ENCODE peak calls at places on chromosomes 5 and 9, in five cellular contexts. H is MV-4-11; U is stimulated activated CD4-positive, alpha-beta T cell treated with anti-CD3 and anti-CD28 coated beads, Interleukin-2, amount 100 ng/mL, for 48 hours; D is cerebellar cortex; Z is NB4. G is an unnamed sample.

GRCh38 chr5:133508314-133508713 is 104.0 kb downstream of the FSTL4 start:
- DNase-seq in D (no peak), U (no peak), H (no peak), Z (no peak), G (no peak)

GRCh38 chr5:137894586-137894985 is 5.3 kb downstream of the PKD2L2 start:
- DNase-seq in H (no peak), U (no peak), Z (no peak), D (no peak), G (no peak)

GRCh38 chr9:129398901-129399300 is 220.8 kb upstream of the IER5L start:
- DNase-seq in Z (no peak), U (no peak), D (no peak), H (no peak), G (no peak)

GRCh38 chr5:2995667-2996066 is 244.2 kb upstream of the IRX2 start:
- DNase-seq in H (no peak), U (no peak), D (no peak), Z (no peak), G (no peak)

GRCh38 chr5:178416206-178416882 is 173.8 kb downstream of the COL23A1 start:
- DNase-seq in U (no peak), H (no peak), Z (no peak), D (no peak), G (no peak)

GRCh38 chr5:84260140-84260539 is 124.5 kb downstream of the EDIL3 start:
- DNase-seq in H (peak), U (no peak), D (peak), Z (peak), G (no peak)

GRCh38 chr5:26329562-26330189 is 708.7 kb downstream of the CDH9 start:
- DNase-seq in U (no peak), Z (peak), D (peak), H (peak), G (no peak)

GRCh38 chr9:98302938-98303337 is 47.5 kb upstream of the TBC1D2 start:
- DNase-seq in H (no peak), Z (no peak), U (no peak), D (no peak), G (no peak)

GRCh38 chr9:129617167-129617566 is 3.7 kb downstream of the C9orf50 start:
- DNase-seq in U (no peak), D (peak), H (no peak), Z (no peak), G (no peak)

GRCh38 chr5:15037247-15037908 is 165.8 kb upstream of the ANKH start:
- DNase-seq in H (no peak), D (no peak), U (no peak), Z (no peak), G (no peak)

GRCh38 chr9:589723-590122 is 251.8 kb upstream of the DMRT1 start:
- DNase-seq in D (peak), Z (no peak), H (no peak), U (no peak), G (no peak)

GRCh38 chr9:97980918-97981827 is 2.0 kb upstream of the ANP32B start:
- DNase-seq in U (no peak), D (no peak), H (no peak), Z (peak), G (no peak)